ENCODE peak calls at places on chromosomes 6 and 20, in four cellular contexts. One of them, this sample, is unnamed. For H3K79me2 and H3K9me3, the result is how much of the 10 kb centered on the place peaks cover.

GRCh38 chr6:5395719-5396118 is 134.4 kb downstream of the FARS2 start:
- DNase-seq in GM23248: no peak
- DNase-seq in HCT116: no peak
- DNase-seq in H9: no peak
- DNase-seq in this sample: no peak

GRCh38 chr6:126876446-126876845 is 242.0 kb upstream of the RSPO3 start:
- DNase-seq in GM23248: no peak
- DNase-seq in HCT116: no peak
- DNase-seq in H9: no peak
- DNase-seq in this sample: no peak

GRCh38 chr6:160950507-160950906 is 41.1 kb upstream of the MAP3K4 start:
- DNase-seq in GM23248: peak
- DNase-seq in HCT116: no peak
- DNase-seq in H9: no peak
- DNase-seq in this sample: peak

GRCh38 chr6:114375803-114376202 is 33.0 kb upstream of the HS3ST5 start:
- DNase-seq in GM23248: no peak
- DNase-seq in HCT116: no peak
- DNase-seq in H9: no peak
- DNase-seq in this sample: no peak

GRCh38 chr6:152087096-152087495 is 279.6 kb downstream of the ESR1 start:
- DNase-seq in GM23248: no peak
- DNase-seq in HCT116: no peak
- DNase-seq in H9: no peak
- DNase-seq in this sample: no peak

GRCh38 chr20:40197744-40198143 is 491.3 kb downstream of the MAFB start:
- DNase-seq in GM23248: peak
- DNase-seq in HCT116: no peak
- DNase-seq in H9: no peak
- DNase-seq in this sample: no peak

GRCh38 chr6:65776332-65776731 is 69.3 kb upstream of the EYS start:
- DNase-seq in GM23248: no peak
- DNase-seq in HCT116: no peak
- DNase-seq in H9: peak
- DNase-seq in this sample: peak

GRCh38 chr6:38775870-38776269 is 60.8 kb downstream of the DNAH8 start:
- DNase-seq in GM23248: no peak
- DNase-seq in HCT116: no peak
- DNase-seq in H9: no peak
- DNase-seq in this sample: no peak

GRCh38 chr6:29501106-29501505 is 13.3 kb upstream of the MAS1L start:
- DNase-seq in GM23248: no peak
- DNase-seq in HCT116: no peak
- DNase-seq in H9: no peak
- DNase-seq in this sample: no peak

GRCh38 chr6:144214622-144215401 is 64.5 kb downstream of the STX11 start:
- DNase-seq in GM23248: no peak
- DNase-seq in HCT116: no peak
- DNase-seq in H9: no peak
- DNase-seq in this sample: no peak

GRCh38 chr20:19936801-19937583 is 80.2 kb upstream of the NAA20 start:
- DNase-seq in GM23248: no peak
- DNase-seq in HCT116: no peak
- DNase-seq in H9: no peak
- DNase-seq in this sample: no peak

GRCh38 chr6:161369339-161369738 is 95.5 kb upstream of the AGPAT4 start:
- DNase-seq in GM23248: peak
- DNase-seq in HCT116: no peak
- DNase-seq in H9: no peak
- DNase-seq in this sample: peak

GRCh38 chr6:150346346-150346745 is 22.5 kb upstream of the IYD start:
- DNase-seq in GM23248: peak
- DNase-seq in HCT116: no peak
- DNase-seq in H9: no peak
- DNase-seq in this sample: no peak

GRCh38 chr20:137668-138131 is 4.7 kb upstream of the DEFB126 start:
- DNase-seq in GM23248: peak
- DNase-seq in HCT116: peak
- DNase-seq in H9: no peak
- DNase-seq in this sample: no peak

GRCh38 chr6:84508981-84509380 is 255.4 kb downstream of the TBX18 start:
- DNase-seq in GM23248: peak
- DNase-seq in HCT116: no peak
- DNase-seq in H9: no peak
- DNase-seq in this sample: no peak

GRCh38 chr6:36350082-36350481 is 13.4 kb upstream of the BNIP5 start:
- DNase-seq in GM23248: no peak
- DNase-seq in HCT116: no peak
- DNase-seq in H9: no peak
- DNase-seq in this sample: no peak

GRCh38 chr6:20575125-20575524 is 40.9 kb downstream of the CDKAL1 start:
- DNase-seq in GM23248: no peak
- DNase-seq in HCT116: no peak
- DNase-seq in H9: no peak
- DNase-seq in this sample: no peak

GRCh38 chr20:36607586-36608387 is 2.2 kb downstream of the RAB5IF start:
- DNase-seq in GM23248: peak
- DNase-seq in HCT116: no peak
- DNase-seq in H9: no peak
- DNase-seq in this sample: peak

GRCh38 chr20:3161316-3162079 is 1.8 kb upstream of the FASTKD5 start:
- DNase-seq in GM23248: no peak
- DNase-seq in HCT116: no peak
- DNase-seq in H9: no peak
- DNase-seq in this sample: no peak

GRCh38 chr6:46893648-46894047 is 28.1 kb downstream of the ADGRF5 start:
- DNase-seq in GM23248: no peak
- DNase-seq in HCT116: no peak
- DNase-seq in H9: no peak
- DNase-seq in this sample: no peak

GRCh38 chr6:99121748-99122147 is 174.0 kb upstream of the FBXL4 start:
- DNase-seq in GM23248: no peak
- DNase-seq in HCT116: no peak
- DNase-seq in H9: no peak
- DNase-seq in this sample: no peak

GRCh38 chr20:8331740-8332412 is 199.8 kb downstream of the PLCB1 start:
- DNase-seq in GM23248: peak
- DNase-seq in HCT116: no peak
- DNase-seq in H9: no peak
- DNase-seq in this sample: no peak

GRCh38 chr20:52731086-52731485 is 241.1 kb upstream of the TSHZ2 start:
- DNase-seq in GM23248: no peak
- DNase-seq in HCT116: no peak
- DNase-seq in H9: peak
- DNase-seq in this sample: peak

GRCh38 chr6:30726506-30727413 is 6.6 kb downstream of the TUBB start:
- DNase-seq in GM23248: peak
- DNase-seq in HCT116: no peak
- DNase-seq in H9: no peak
- DNase-seq in this sample: no peak

GRCh38 chr6:30725713-30726505 is 5.8 kb downstream of the TUBB start:
- DNase-seq in GM23248: peak
- DNase-seq in HCT116: no peak
- DNase-seq in H9: peak
- DNase-seq in this sample: no peak

GRCh38 chr6:30727920-30728605 is 7.9 kb downstream of the TUBB start:
- DNase-seq in GM23248: peak
- DNase-seq in HCT116: no peak
- DNase-seq in H9: no peak
- DNase-seq in this sample: peak

GRCh38 chr6:30722280-30723112 is 2.3 kb downstream of the TUBB start:
- DNase-seq in GM23248: peak
- DNase-seq in HCT116: peak
- DNase-seq in H9: peak
- DNase-seq in this sample: peak

GRCh38 chr6:30724906-30725667 is 4.9 kb downstream of the TUBB start:
- DNase-seq in GM23248: peak
- DNase-seq in HCT116: no peak
- DNase-seq in H9: no peak
- DNase-seq in this sample: no peak
- H3K27ac ChIP-seq in GM23248: peak
- H3K27ac ChIP-seq in HCT116: peak
- H3K27ac ChIP-seq in H9: no peak
- H3K27ac ChIP-seq in this sample: peak

DNA sequence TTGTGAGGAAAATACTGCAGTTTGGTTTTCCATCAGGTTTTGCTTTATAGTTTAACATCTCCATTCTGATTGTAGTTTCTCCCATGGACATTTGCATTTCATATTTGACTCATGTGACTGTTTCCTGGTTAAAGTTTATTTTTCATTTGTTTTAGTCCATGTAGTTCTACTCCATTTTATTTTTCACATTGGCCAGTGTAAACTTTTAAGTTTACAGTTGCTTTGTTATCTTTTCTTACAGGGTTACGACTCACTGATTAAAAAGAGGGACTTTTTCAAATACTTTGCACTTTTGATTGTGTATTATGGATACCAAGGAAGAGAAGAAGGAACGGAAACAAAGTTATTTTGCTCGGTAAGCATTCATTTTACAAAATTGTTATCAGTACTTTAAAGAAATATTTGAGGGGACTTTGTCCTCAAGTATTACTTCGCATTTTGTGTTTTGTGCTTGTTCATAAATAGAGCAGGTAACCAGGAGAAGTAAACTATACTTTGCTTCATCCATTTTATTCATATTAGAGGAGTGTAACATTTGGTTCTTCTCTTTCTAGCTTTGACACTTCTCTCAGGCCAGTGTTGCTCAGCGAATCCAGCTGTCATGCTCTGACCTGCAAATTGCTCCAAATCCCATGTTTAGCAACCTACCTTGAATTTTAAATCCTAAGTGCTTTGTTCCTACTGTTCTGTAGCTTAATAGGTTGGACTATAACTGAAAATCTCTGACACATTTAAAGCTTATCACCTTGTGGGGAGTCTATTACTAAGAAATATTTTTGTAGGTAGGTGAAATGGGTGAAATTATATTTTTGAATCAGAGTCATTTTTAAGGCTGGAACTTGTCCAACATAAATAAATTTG is 24.5 kb downstream of the NCOA7 start:
- DNase-seq in GM23248: no peak
- DNase-seq in HCT116: no peak
- DNase-seq in H9: no peak
- DNase-seq in this sample: no peak
- H3K79me2 ChIP-seq in GM23248: under half
- H3K79me2 ChIP-seq in HCT116: under half
- H3K79me2 ChIP-seq in H9: under half
- H3K79me2 ChIP-seq in this sample: under half

DNA sequence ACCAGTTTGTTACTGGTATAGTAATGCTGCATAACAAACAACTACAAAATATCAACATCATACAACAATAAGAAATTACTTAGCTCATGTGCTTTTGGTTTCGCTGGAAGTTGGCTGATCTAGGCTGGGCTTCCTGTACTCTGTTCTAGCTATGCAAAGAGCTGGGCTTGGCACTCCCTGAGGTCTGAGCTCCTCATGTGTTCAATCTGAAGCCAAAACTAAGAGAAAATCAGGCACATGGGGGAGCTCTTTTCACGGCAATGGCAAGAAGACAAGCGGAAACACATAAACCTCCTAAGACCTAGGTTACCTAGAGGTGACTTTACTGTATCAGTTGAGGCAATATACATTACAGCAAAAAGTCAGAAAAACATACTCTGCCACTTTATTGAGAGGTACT is 574.2 kb downstream of the KHDRBS2 start:
- DNase-seq in GM23248: no peak
- DNase-seq in HCT116: no peak
- DNase-seq in H9: peak
- DNase-seq in this sample: peak
- H3K9me3 ChIP-seq in GM23248: under half
- H3K9me3 ChIP-seq in HCT116: under half
- H3K9me3 ChIP-seq in H9: under half
- H3K9me3 ChIP-seq in this sample: under half

GRCh38 chr6:142416179-142416578 is 114.4 kb downstream of the ADGRG6 start:
- DNase-seq in GM23248: peak
- DNase-seq in HCT116: no peak
- DNase-seq in H9: no peak
- DNase-seq in this sample: peak

GRCh38 chr6:142420822-142421221 is 119.0 kb downstream of the ADGRG6 start:
- DNase-seq in GM23248: no peak
- DNase-seq in HCT116: no peak
- DNase-seq in H9: no peak
- DNase-seq in this sample: no peak

GRCh38 chr6:142419071-142419470 is 117.3 kb downstream of the ADGRG6 start:
- DNase-seq in GM23248: no peak
- DNase-seq in HCT116: no peak
- DNase-seq in H9: no peak
- DNase-seq in this sample: no peak

GRCh38 chr6:142417331-142417750 is 115.5 kb downstream of the ADGRG6 start:
- DNase-seq in GM23248: peak
- DNase-seq in HCT116: no peak
- DNase-seq in H9: no peak
- DNase-seq in this sample: no peak

DNA sequence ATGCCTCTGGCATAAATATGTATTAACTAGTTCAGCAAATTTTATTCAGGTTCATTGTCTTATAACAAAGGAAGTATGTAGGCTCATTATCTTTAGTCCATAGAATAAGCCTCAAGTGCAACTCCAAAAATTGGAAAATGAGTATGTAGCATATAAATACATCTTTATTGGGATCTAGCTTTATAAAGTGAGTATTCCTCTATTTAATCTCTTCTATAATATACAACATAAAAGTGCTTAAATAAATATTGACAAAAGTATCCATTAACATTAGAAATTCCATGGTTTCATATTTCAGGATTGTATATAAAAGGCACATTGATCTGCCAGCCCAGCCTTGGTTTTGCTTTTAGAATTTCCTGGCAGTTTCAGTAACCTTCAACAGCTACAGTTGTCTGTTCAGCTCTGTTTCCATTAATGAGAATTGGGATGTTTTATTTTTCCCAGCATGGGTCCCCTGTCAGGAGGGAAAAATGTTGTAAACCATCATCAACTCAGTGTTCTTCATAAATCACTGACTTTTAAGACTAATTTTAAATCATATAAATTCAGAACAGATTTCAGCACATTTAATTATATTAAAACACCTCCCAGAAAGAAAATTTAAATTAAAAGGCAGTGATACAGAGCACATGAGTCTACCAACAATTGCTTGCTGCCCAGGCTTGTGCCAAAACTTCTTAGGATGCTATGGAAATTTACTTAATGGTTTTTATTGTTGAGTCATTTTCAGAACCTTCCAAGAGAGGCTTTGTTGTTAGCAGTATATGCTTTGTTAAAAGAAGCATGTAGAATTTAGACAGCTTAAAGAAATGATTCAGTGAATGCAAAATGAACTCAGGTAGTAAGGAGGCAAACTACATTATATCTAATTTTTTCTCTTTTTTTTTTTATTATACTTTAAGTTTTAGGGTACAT is 119.7 kb downstream of the ADGRG6 start:
- DNase-seq in GM23248: peak
- DNase-seq in HCT116: no peak
- DNase-seq in H9: no peak
- DNase-seq in this sample: no peak
- H3K27ac ChIP-seq in GM23248: no peak
- H3K27ac ChIP-seq in HCT116: no peak
- H3K27ac ChIP-seq in H9: no peak
- H3K27ac ChIP-seq in this sample: peak

GRCh38 chr6:13484827-13485226 is 2.6 kb downstream of the GFOD1 start:
- DNase-seq in GM23248: no peak
- DNase-seq in HCT116: no peak
- DNase-seq in H9: no peak
- DNase-seq in this sample: no peak
- H3K79me2 ChIP-seq in GM23248: under half
- H3K79me2 ChIP-seq in HCT116: under half
- H3K79me2 ChIP-seq in H9: under half
- H3K79me2 ChIP-seq in this sample: under half

GRCh38 chr6:22878706-22879105 is 309.3 kb downstream of the HDGFL1 start:
- DNase-seq in GM23248: no peak
- DNase-seq in HCT116: no peak
- DNase-seq in H9: no peak
- DNase-seq in this sample: no peak
- H3K9me3 ChIP-seq in GM23248: under half
- H3K9me3 ChIP-seq in HCT116: under half
- H3K9me3 ChIP-seq in H9: under half
- H3K9me3 ChIP-seq in this sample: under half

This sample was measured in hepatocyte.